ENCODE peak calls at places on chromosome 20, in six cellular contexts. A, Y, V, I, B and F are unnamed samples. For H3K27me3, the result is how much of the 10 kb centered on the place peaks cover.

GRCh38 chr20:47778398-47779354 is 6.6 kb downstream of the SULF2 start:
- DNase-seq in Y (no peak), A (no peak), I (no peak), V (no peak), B (no peak), F (no peak)

GRCh38 chr20:41125530-41126457 is 11.5 kb upstream of the PLCG1 start:
- DNase-seq in V (no peak), Y (no peak), A (no peak), I (no peak), B (no peak), F (no peak)

GRCh38 chr20:57211949-57212889 is 54.2 kb downstream of the BMP7 start:
- DNase-seq in V (peak), A (no peak), Y (peak), B (peak), I (no peak), F (peak)

GRCh38 chr20:21522479-21523397 is 8.9 kb upstream of the NKX2-2 start:
- DNase-seq in A (no peak), I (no peak), B (no peak), V (no peak), Y (no peak), F (no peak)

GRCh38 chr20:37378785-37379598 is 33.1 kb downstream of the SRC start:
- DNase-seq in V (no peak), I (peak), Y (no peak), B (peak), A (no peak), F (no peak)

GRCh38 chr20:33765592-33765991 is 33.8 kb downstream of the ZNF341 start:
- DNase-seq in V (no peak), Y (no peak), A (no peak), I (no peak), B (no peak), F (no peak)

GRCh38 chr20:55456316-55456940 is 548.9 kb downstream of the CBLN4 start:
- DNase-seq in I (no peak), V (no peak), Y (no peak), A (no peak), B (no peak), F (no peak)

GRCh38 chr20:58135441-58136170 is 92.8 kb downstream of the ANKRD60 start:
- DNase-seq in I (peak), Y (no peak), V (no peak), A (no peak), B (no peak), F (no peak)

GRCh38 chr20:58711266-58712051 is 18.9 kb downstream of the NPEPL1 start:
- DNase-seq in B (no peak), Y (no peak), I (peak), V (peak), A (no peak), F (no peak)

GRCh38 chr20:1205802-1206201 is 2.5 kb downstream of the C20orf202 start:
- DNase-seq in I (no peak), B (no peak), Y (no peak), V (no peak), A (no peak), F (no peak)

GRCh38 chr20:48652961-48653705 is 174.7 kb downstream of the PREX1 start:
- DNase-seq in B (no peak), V (no peak), I (no peak), A (no peak), Y (no peak), F (no peak)

GRCh38 chr20:32247957-32248497 is 29.4 kb upstream of the KIF3B start:
- DNase-seq in V (no peak), A (no peak), Y (no peak), B (no peak), I (no peak), F (no peak)
- H3K27ac ChIP-seq in V (no peak), A (peak), Y (no peak), B (no peak), I (no peak), F (no peak)

DNA sequence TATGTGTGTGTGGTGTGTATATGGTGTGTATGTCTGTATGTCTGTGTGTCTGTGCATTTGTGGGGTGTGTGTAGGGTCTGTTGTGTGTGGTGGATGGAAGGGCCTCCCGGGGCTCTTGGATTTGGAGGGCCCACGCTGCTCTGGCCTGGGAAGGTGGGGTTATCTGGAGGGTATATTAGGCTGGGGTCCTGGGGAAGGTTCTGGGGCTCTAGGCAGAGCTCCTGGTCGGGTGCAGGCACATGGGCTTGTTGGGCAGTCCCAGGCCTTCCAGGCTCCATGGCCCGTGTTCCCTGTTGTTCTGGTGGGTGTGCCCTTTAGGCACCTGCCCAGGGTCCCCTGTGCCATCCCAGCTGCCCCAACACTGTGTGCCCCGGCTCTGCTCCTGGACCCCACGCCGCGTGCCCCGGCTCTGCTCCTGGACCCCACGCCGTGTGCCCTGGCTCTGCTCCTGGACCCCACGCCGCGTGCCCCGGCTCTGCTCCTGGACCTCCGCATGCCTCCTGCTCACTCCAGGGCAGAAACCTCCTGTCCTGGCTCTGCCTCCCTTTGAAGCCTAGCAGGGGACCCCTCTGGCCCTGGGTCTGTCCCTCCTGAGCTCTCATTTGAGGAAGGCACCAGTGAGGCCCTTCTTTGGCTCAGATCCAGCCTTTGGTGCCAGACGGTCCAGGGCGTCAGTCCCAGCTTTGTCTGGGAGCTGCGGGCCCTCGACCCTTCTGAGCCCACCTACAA is 10.2 kb upstream of the MYT1 start:
- DNase-seq in I (no peak), B (peak), V (no peak), Y (no peak), A (no peak), F (no peak)
- H3K27me3 ChIP-seq in I (under half), B (under half), V (under half), Y (under half), A (under half), F (under half)

GRCh38 chr20:17681741-17682102 is 320 bp downstream of the RRBP1 start:
- DNase-seq in Y (no peak), A (no peak), I (no peak), V (no peak), B (no peak), F (no peak)

GRCh38 chr20:17682103-17682888 is at the start of gene RRBP1:
- DNase-seq in V (peak), I (peak), Y (peak), B (peak), A (peak), F (peak)

GRCh38 chr20:17680128-17680835 is 1.8 kb downstream of the RRBP1 start:
- DNase-seq in B (peak), V (peak), I (peak), A (peak), Y (no peak), F (peak)

GRCh38 chr20:17679786-17680127 is 2.3 kb downstream of the RRBP1 start:
- DNase-seq in A (no peak), B (no peak), Y (no peak), V (no peak), I (peak), F (peak)

GRCh38 chr20:17680836-17681740 is 954 bp downstream of the RRBP1 start:
- DNase-seq in A (peak), B (peak), I (peak), V (peak), Y (no peak), F (peak)
- H3K27ac ChIP-seq in A (peak), B (peak), I (peak), V (peak), Y (peak), F (peak)

GRCh38 chr20:51434026-51434425 is 108.5 kb downstream of the NFATC2 start:
- DNase-seq in B (no peak), I (no peak), A (no peak), V (no peak), Y (no peak), F (no peak)
- H3K27me3 ChIP-seq in B (under half), I (under half), A (under half), V (under half), Y (under half), F (under half)

DNA sequence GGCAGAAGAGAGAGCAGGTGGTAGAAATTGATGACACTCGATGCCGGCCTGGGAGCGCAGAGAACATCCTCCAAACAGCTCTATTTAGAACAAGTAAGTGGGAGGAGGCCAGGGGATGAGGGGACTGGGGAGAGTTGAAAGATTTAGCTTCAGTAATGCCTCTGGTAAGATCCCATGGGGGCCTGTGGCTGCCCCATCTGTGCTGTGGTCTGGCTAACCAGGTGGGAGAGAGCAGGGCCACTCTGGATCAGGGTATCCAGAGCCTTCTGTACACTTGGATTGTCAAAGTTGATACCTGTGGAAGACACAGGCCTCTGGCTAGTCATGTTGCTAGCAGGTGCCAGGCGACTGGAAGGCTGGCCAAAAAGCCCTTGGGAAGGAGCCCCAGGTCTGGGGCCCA is 27.6 kb downstream of the NCOA5 start:
- DNase-seq in A (no peak), B (no peak), V (no peak), Y (no peak), I (no peak), F (no peak)
- H3K27ac ChIP-seq in A (no peak), B (no peak), V (no peak), Y (no peak), I (no peak), F (no peak)

GRCh38 chr20:46031701-46032254 is 2.8 kb downstream of the SLC12A5 start:
- DNase-seq in B (no peak), V (peak), A (no peak), Y (no peak), I (no peak), F (peak)

GRCh38 chr20:46030290-46031013 is 1.4 kb downstream of the SLC12A5 start:
- DNase-seq in Y (no peak), A (no peak), I (no peak), B (no peak), V (no peak), F (no peak)

GRCh38 chr20:46034039-46034438 is 5.0 kb downstream of the SLC12A5 start:
- DNase-seq in A (no peak), B (no peak), I (no peak), Y (no peak), V (no peak), F (no peak)

GRCh38 chr20:46028772-46029371 is at the start of gene SLC12A5:
- DNase-seq in I (no peak), A (no peak), Y (no peak), B (no peak), V (no peak), F (no peak)

GRCh38 chr20:46031014-46031569 is 2.1 kb downstream of the SLC12A5 start:
- DNase-seq in V (no peak), B (no peak), I (no peak), Y (no peak), A (no peak), F (no peak)
- H3K27me3 ChIP-seq in V (half or more), B (under half), I (under half), Y (half or more), A (under half), F (half or more)

DNA sequence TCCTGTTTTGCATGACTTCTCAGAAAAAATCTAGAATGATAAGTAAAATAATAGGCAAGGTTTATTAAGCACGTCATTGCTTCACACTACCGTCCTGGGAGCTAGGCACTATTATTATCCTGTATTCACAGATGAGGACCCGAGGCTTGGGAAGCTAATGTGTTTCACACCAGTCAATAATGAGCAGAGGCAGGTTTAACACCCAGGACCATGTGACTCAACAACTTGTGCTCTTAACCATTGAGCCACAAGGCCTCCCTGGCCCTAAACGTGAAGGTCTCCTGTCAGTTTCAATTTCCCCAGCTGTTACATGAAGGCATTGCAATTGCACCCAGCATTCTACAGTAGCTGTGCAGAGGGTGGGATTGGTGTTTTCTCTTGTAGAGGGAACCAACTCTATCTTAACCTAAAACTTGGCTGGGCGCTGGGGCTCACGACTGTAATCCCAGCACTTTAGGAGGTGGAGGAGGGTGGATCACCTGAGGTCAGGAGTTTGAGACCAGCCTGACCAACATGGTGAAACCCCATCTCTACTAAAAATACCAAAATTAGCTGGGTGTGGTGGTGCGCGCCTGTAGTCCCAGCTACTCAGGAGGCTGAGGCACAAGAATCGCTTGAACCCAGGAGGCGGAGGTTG is 191.2 kb downstream of the BCAS1 start:
- DNase-seq in I (no peak), Y (no peak), V (no peak), A (no peak), B (no peak), F (no peak)
- H3K27ac ChIP-seq in I (no peak), Y (no peak), V (no peak), A (no peak), B (no peak), F (no peak)